ENCODE peak calls at places on chromosomes 1 and 21, in eight cellular contexts. H, G, P, W, A, M, K and O are unnamed samples.

GRCh38 chr1:228094432-228095016 is 8.6 kb downstream of the C1orf35 start:
- DNase-seq in H (no peak), G (no peak), P (no peak), W (no peak), A (no peak), M (no peak), K (no peak), O (no peak)

GRCh38 chr1:228340686-228341449 is 65.8 kb downstream of the TRIM11 start:
- DNase-seq in H (no peak), G (peak; percentile 11), P (peak; percentile 8), W (no peak), A (peak; percentile 37), M (peak; percentile 18), K (no peak), O (peak; percentile 34)

GRCh38 chr1:185862235-185862634 is 128.0 kb downstream of the HMCN1 start:
- DNase-seq in H (no peak), G (peak; percentile 45), P (no peak), W (no peak), A (no peak), M (no peak), K (no peak), O (no peak)

GRCh38 chr1:24201941-24202440 is 14.9 kb upstream of the IFNLR1 start:
- DNase-seq in H (peak; percentile 76), G (peak; percentile 94), P (peak; percentile 86), W (peak; percentile 86), A (peak; percentile 93), M (peak; percentile 78), K (peak; percentile 57), O (peak; percentile 78)

GRCh38 chr1:218751208-218751948 is 406.2 kb downstream of the TGFB2 start:
- DNase-seq in H (no peak), G (no peak), P (no peak), W (no peak), A (no peak), M (no peak), K (no peak), O (no peak)

GRCh38 chr1:18110968-18111367 is 3.4 kb downstream of the IGSF21 start:
- DNase-seq in H (peak; percentile 28), G (no peak), P (no peak), W (no peak), A (no peak), M (no peak), K (no peak), O (no peak)

GRCh38 chr1:11065796-11066195 is 6.0 kb upstream of the SRM start:
- DNase-seq in H (no peak), G (no peak), P (no peak), W (no peak), A (no peak), M (no peak), K (no peak), O (no peak)

GRCh38 chr1:19371226-19372135 is 59.4 kb downstream of the SLC66A1 start:
- DNase-seq in H (no peak), G (no peak), P (no peak), W (no peak), A (no peak), M (no peak), K (no peak), O (no peak)

GRCh38 chr1:178497903-178498478 is 1.2 kb upstream of the CLEC20A start:
- DNase-seq in H (no peak), G (no peak), P (no peak), W (no peak), A (no peak), M (no peak), K (no peak), O (no peak)

GRCh38 chr1:205491794-205492193 is 12.7 kb upstream of the CDK18 start:
- DNase-seq in H (no peak), G (no peak), P (no peak), W (no peak), A (no peak), M (no peak), K (no peak), O (no peak)
- H3K27ac ChIP-seq in H (no peak overlapping the region), G (no peak overlapping the region), P (no peak overlapping the region), W (no peak overlapping the region), A (no peak overlapping the region), M (no peak overlapping the region), K (no peak overlapping the region), O (no peak overlapping the region)

DNA sequence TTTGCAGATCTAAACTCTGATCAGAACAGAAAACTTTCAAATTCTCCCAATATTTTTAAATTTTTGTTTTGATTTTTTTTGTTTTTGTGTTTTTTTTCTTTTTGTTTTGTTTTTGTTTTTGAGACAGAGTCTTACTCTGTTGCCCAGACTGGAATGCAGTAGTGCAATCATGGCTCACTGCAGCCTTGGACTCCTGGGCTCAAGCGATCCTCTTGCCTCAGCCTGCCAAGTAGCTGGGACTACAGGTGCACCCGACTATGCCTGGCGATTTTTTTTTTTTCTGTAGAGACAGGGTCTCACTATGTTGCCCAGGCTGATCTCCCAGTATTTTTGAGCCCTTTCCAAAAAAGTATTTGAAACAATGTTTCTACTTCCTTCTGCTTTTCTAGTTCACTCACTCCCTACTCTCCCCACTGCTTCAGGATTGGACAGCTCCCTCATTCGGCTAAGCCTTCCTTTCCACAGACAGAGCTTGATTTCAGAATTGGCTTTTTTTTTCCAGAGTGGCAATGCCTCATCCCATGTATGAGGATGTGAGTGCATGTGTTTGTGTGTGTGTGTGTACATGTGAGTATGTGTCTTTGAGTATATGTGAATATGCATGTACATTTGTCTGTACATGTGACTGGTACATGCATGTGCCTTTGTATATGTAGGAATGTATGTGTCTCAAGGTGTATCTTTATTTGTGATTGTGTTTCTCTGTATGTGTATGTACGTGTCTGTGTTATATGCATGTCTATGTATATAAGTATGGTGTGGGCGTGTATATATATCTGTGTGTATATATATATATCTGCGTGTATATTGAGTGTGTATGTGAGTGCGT is 11.9 kb downstream of the LHX4 start:
- DNase-seq in H (no peak), G (peak; percentile 30), P (no peak), W (no peak), A (no peak), M (no peak), K (no peak), O (no peak)
- H3K4me1 ChIP-seq in H (no peaks in the 10 kb centered on the region), G (no peaks in the 10 kb centered on the region), P (no peaks in the 10 kb centered on the region), W (no peaks in the 10 kb centered on the region), A (no peaks in the 10 kb centered on the region), M (peaks cover 4% of the 10 kb centered on the region), K (no peaks in the 10 kb centered on the region), O (no peaks in the 10 kb centered on the region)

GRCh38 chr1:67750690-67751052 is 65.7 kb downstream of the GADD45A start:
- DNase-seq in H (no peak), G (no peak), P (no peak), W (no peak), A (no peak), M (no peak), K (no peak), O (no peak)
- H3K4me3 ChIP-seq in H (no peak overlapping the region), G (no peak overlapping the region), P (no peak overlapping the region), W (peak overlapping the region; percentile 46), A (no peak overlapping the region), M (no peak overlapping the region), K (peak overlapping the region; percentile 48), O (no peak overlapping the region)

DNA sequence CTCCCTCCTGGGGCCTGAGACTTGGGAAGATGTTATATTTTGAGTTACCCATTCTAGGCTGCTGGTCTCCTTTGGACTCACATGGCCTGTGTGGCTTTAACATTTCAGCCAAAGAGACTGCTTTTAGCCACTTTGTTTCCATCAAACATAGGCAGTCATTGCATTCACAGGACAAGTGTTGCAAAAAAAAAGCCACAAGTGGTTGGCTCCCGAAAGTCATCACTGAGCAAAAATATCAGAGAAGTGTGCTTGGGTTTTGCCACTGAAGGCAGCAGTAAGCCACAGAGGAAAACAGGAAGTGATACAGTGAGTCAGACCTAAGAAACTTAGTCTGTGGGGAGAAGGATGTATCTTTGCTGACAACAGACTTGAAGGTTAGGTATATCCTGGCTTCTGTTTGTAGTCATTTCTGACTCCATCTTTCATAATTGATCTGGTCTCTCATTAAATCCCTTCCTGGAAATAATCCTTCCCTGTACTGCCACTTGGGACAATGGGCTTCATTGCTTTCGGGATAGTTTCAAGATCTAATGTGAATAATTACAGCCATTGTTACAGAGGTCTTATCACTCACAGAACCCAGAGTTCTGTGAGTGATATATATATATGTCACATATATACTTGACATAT is 80.9 kb downstream of the COLGALT2 start:
- DNase-seq in H (no peak), G (peak; percentile 84), P (no peak), W (peak; percentile 22), A (no peak), M (no peak), K (no peak), O (no peak)
- H3K27ac ChIP-seq in H (peak overlapping the region; percentile 42), G (no peak overlapping the region), P (peak overlapping the region; percentile 48), W (no peak overlapping the region), A (peak overlapping the region; percentile 4), M (no peak overlapping the region), K (no peak overlapping the region), O (no peak overlapping the region)

GRCh38 chr21:38422067-38422466 is 76.2 kb downstream of the ERG start:
- DNase-seq in H (no peak), G (no peak), P (no peak), W (no peak), A (no peak), M (no peak), K (no peak), O (no peak)

GRCh38 chr21:38429011-38429410 is 69.3 kb downstream of the ERG start:
- DNase-seq in H (no peak), G (no peak), P (no peak), W (no peak), A (no peak), M (no peak), K (no peak), O (no peak)

GRCh38 chr21:38420140-38420539 is 78.1 kb downstream of the ERG start:
- DNase-seq in H (no peak), G (no peak), P (no peak), W (no peak), A (no peak), M (no peak), K (no peak), O (no peak)

GRCh38 chr21:38428211-38428610 is 70.1 kb downstream of the ERG start:
- DNase-seq in H (no peak), G (no peak), P (no peak), W (no peak), A (no peak), M (no peak), K (no peak), O (no peak)

GRCh38 chr21:38424333-38424732 is 73.9 kb downstream of the ERG start:
- DNase-seq in H (no peak), G (no peak), P (no peak), W (no peak), A (no peak), M (no peak), K (no peak), O (no peak)
- H3K4me1 ChIP-seq in H (no peaks in the 10 kb centered on the region), G (no peaks in the 10 kb centered on the region), P (no peaks in the 10 kb centered on the region), W (no peaks in the 10 kb centered on the region), A (no peaks in the 10 kb centered on the region), M (no peaks in the 10 kb centered on the region), K (peaks cover 10% of the 10 kb centered on the region), O (no peaks in the 10 kb centered on the region)

GRCh38 chr1:240786880-240787279 is 174.9 kb upstream of the GREM2 start:
- DNase-seq in H (no peak), G (no peak), P (no peak), W (no peak), A (no peak), M (no peak), K (no peak), O (no peak)

DNA sequence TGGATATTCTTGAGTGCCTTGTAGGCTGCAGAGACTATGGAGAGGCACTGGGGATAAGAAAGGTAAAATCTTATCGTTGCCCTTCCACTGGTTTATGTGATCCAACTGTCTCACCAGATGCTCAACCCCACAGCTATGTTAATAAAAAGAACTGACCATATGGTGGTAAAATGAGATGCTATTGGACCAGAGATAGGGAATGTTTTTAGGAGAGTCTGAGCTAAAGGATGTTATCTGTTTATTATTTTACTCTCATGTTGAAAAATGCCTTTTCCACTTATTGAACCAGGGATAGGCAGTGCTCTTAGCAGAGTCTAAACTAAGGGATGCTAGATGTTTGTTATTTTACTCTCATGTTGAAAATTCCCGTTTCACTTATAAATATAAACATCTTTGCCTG is 172.8 kb upstream of the GREM2 start:
- DNase-seq in H (no peak), G (no peak), P (no peak), W (no peak), A (no peak), M (no peak), K (no peak), O (no peak)
- H3K4me3 ChIP-seq in H (no peak overlapping the region), G (no peak overlapping the region), P (no peak overlapping the region), W (no peak overlapping the region), A (no peak overlapping the region), M (no peak overlapping the region), K (no peak overlapping the region), O (no peak overlapping the region)